ENCODE peak calls at places on chromosomes 3 and 15, in eight cellular contexts. B, A, K, M, E, R, L and W are unnamed samples.

GRCh38 chr15:100595964-100596363 is 6.0 kb downstream of the LINS1 start:
- DNase-seq in B (no peak), A (no peak), K (no peak), M (no peak), E (no peak), R (no peak), L (no peak), W (no peak)

GRCh38 chr3:121735047-121735696 is 14.4 kb downstream of the GOLGB1 start:
- DNase-seq in B (no peak), A (no peak), K (peak), M (no peak), E (no peak), R (peak), L (no peak), W (no peak)

GRCh38 chr15:47725924-47726323 is 8.6 kb downstream of the SEMA6D start:
- DNase-seq in B (no peak), A (no peak), K (no peak), M (no peak), E (no peak), R (no peak), L (no peak), W (no peak)

GRCh38 chr3:74301058-74301457 is 313.4 kb downstream of the CNTN3 start:
- DNase-seq in B (no peak), A (no peak), K (no peak), M (no peak), E (no peak), R (no peak), L (no peak), W (no peak)

GRCh38 chr3:62211675-62212429 is 161.5 kb downstream of the FEZF2 start:
- DNase-seq in B (no peak), A (no peak), K (no peak), M (no peak), E (no peak), R (no peak), L (no peak), W (no peak)

GRCh38 chr3:71908001-71908400 is 123.1 kb upstream of the PROK2 start:
- DNase-seq in B (no peak), A (no peak), K (no peak), M (no peak), E (no peak), R (no peak), L (no peak), W (no peak)

GRCh38 chr3:170475091-170475705 is 56.5 kb downstream of the CLDN11 start:
- DNase-seq in B (no peak), A (no peak), K (peak), M (no peak), E (no peak), R (no peak), L (no peak), W (no peak)

GRCh38 chr3:98522538-98523281 is at the start of gene CLDND1:
- DNase-seq in B (peak), A (peak), K (peak), M (peak), E (peak), R (peak), L (peak), W (no peak)

GRCh38 chr3:151434151-151434890 is 26.5 kb downstream of the IGSF10 start:
- DNase-seq in B (no peak), A (no peak), K (peak), M (no peak), E (no peak), R (no peak), L (no peak), W (peak)

GRCh38 chr3:141789281-141789680 is 26.1 kb downstream of the GRK7 start:
- DNase-seq in B (no peak), A (no peak), K (no peak), M (no peak), E (no peak), R (no peak), L (no peak), W (no peak)

GRCh38 chr3:4410174-4410573 is 56.9 kb downstream of the SUMF1 start:
- DNase-seq in B (no peak), A (no peak), K (no peak), M (no peak), E (no peak), R (no peak), L (no peak), W (no peak)

GRCh38 chr3:112308151-112308911 is 14.3 kb upstream of the SLC9C1 start:
- DNase-seq in B (no peak), A (peak), K (peak), M (no peak), E (no peak), R (no peak), L (no peak), W (no peak)

GRCh38 chr3:46406786-46407611 is at the start of the genes CCR5AS and CCRL2:
- DNase-seq in B (peak), A (peak), K (peak), M (peak), E (no peak), R (no peak), L (peak), W (no peak)

GRCh38 chr3:14836049-14836468 is 17.3 kb downstream of the FGD5 start:
- DNase-seq in B (no peak), A (no peak), K (no peak), M (no peak), E (no peak), R (no peak), L (peak), W (no peak)

GRCh38 chr3:69016901-69017300 is 3.4 kb upstream of the EOGT start:
- DNase-seq in B (no peak), A (no peak), K (no peak), M (no peak), E (no peak), R (no peak), L (no peak), W (no peak)

GRCh38 chr3:141797819-141798405 is 34.7 kb downstream of the GRK7 start:
- DNase-seq in B (no peak), A (no peak), K (no peak), M (no peak), E (no peak), R (no peak), L (no peak), W (no peak)

GRCh38 chr3:158918008-158918407 is 116.2 kb downstream of the MFSD1 start:
- DNase-seq in B (peak), A (peak), K (peak), M (no peak), E (no peak), R (peak), L (peak), W (peak)

GRCh38 chr3:196159952-196160804 is 51.0 kb downstream of the ZDHHC19 start:
- DNase-seq in B (peak), A (peak), K (peak), M (peak), E (no peak), R (peak), L (peak), W (peak)

GRCh38 chr3:123341871-123342630 is 106.8 kb downstream of the ADCY5 start:
- DNase-seq in B (no peak), A (no peak), K (no peak), M (no peak), E (no peak), R (no peak), L (no peak), W (no peak)

GRCh38 chr3:66827726-66828125 is 170.4 kb upstream of the KBTBD8 start:
- DNase-seq in B (no peak), A (no peak), K (no peak), M (no peak), E (no peak), R (no peak), L (no peak), W (no peak)

GRCh38 chr3:187166750-187167149 is 27.5 kb upstream of the RPL39L start:
- DNase-seq in B (no peak), A (no peak), K (no peak), M (no peak), E (no peak), R (no peak), L (no peak), W (no peak)

GRCh38 chr15:33152502-33153109 is 41.9 kb downstream of the FMN1 start:
- DNase-seq in B (no peak), A (no peak), K (peak), M (no peak), E (no peak), R (no peak), L (no peak), W (peak)

GRCh38 chr15:96416934-96417759 is 86.6 kb downstream of the NR2F2 start:
- DNase-seq in B (no peak), A (peak), K (peak), M (no peak), E (no peak), R (no peak), L (peak), W (no peak)

GRCh38 chr3:36494461-36495109 is 114.3 kb downstream of the STAC start:
- DNase-seq in B (no peak), A (no peak), K (peak), M (no peak), E (no peak), R (no peak), L (no peak), W (peak)

GRCh38 chr3:39980021-39980420 is 170.6 kb downstream of the MYRIP start:
- DNase-seq in B (peak), A (no peak), K (no peak), M (no peak), E (no peak), R (no peak), L (no peak), W (no peak)

DNA sequence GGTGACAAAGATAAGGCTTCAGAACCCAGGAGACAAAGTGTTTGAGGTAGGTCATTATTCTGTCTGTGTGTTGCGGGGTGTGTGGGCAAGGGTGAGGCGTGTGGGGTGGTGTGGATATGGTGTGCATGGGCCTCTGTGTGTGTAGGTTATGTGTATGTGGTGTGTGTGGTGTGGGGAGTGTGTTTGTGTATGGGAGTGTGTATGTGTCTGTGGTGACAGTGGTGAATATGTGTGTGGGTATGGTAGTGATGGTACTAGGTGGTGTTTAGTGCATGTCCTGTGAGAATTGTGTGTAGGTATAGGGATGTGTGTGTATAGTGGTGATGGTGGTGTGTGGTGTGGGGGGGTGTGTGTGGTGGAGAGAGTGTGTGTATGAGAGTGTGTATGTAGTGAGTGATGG is 16.2 kb upstream of the ETV5 start:
- DNase-seq in B (no peak), A (no peak), K (no peak), M (no peak), E (no peak), R (no peak), L (no peak), W (no peak)
- TF ChIP-seq CTCF in B (no peak), A (no peak), K (no peak), M (no peak), E (no peak), R (no peak), L (no peak), W (no peak)

GRCh38 chr3:127749787-127750225 is 72.5 kb downstream of the MGLL start:
- DNase-seq in B (peak), A (no peak), K (no peak), M (peak), E (no peak), R (no peak), L (no peak), W (no peak)
- TF ChIP-seq CTCF in B (peak), A (no peak), K (no peak), M (no peak), E (peak), R (peak), L (no peak), W (no peak)

GRCh38 chr15:74240002-74240568 is 4.0 kb downstream of the CCDC33 start:
- DNase-seq in B (no peak), A (no peak), K (peak), M (no peak), E (peak), R (no peak), L (peak), W (peak)
- TF ChIP-seq CTCF in B (no peak), A (no peak), K (peak), M (no peak), E (peak), R (peak), L (peak), W (peak)

DNA sequence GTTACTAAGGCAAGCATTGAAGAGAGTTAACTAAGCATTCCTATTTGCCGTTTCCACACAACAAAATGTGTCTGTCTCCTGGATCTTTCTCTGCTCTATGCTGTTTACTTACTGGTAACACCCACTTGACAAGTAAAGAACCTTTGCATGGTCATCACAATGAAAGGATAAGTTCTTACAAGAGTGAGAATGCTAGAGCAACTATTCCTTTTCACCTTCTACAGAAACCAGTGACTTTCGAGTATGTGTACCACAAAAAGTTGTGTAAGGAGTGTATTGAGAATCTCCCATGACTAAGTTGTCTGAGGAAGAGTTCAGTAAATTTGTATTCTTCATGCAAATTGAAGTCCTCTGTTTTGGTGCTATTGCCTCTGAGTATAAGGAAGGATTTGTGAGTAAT is 10.8 kb downstream of the TIPARP start:
- DNase-seq in B (peak), A (no peak), K (peak), M (no peak), E (no peak), R (no peak), L (no peak), W (no peak)
- TF ChIP-seq CTCF in B (no peak), A (no peak), K (no peak), M (no peak), E (no peak), R (no peak), L (no peak), W (no peak)

GRCh38 chr3:9934235-9934621 is 594 bp downstream of the CRELD1 start:
- DNase-seq in B (no peak), A (peak), K (no peak), M (no peak), E (no peak), R (no peak), L (no peak), W (no peak)
- TF ChIP-seq CTCF in B (peak), A (no peak), K (no peak), M (peak), E (no peak), R (peak), L (no peak), W (peak)

DNA sequence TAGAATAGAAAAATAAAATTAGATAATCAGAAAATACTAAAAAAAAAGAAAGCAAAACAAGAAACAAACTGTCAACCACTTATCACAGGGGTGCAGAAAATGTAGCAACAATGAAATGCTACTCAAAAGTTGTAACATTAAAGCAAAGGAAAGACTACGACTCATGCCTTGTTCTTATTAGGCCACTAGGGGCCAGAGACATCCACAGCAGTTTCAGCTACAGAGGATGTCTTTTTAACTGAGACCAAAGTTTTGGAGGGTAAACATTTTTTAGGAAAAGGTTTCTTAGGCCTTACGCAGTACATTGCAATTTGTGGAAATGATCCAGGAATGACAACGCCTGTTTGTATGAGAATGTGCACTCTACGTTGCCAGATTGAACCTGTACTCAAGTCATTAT is 15.4 kb upstream of the CADM2 start:
- DNase-seq in B (no peak), A (no peak), K (no peak), M (no peak), E (no peak), R (no peak), L (no peak), W (no peak)
- TF ChIP-seq CTCF in B (peak), A (peak), K (no peak), M (no peak), E (no peak), R (peak), L (peak), W (no peak)